ENCODE peak calls at places on chromosomes 2 and 18, in seven cellular contexts. One of them, this sample, is unnamed.

GRCh38 chr18:71630686-71631085 is 913.5 kb downstream of the CBLN2 start:
- DNase-seq in H9: no peak
- DNase-seq in GM10248: no peak
- DNase-seq in lung: no peak
- DNase-seq in ACHN: no peak
- DNase-seq in HEK293T: no peak
- DNase-seq in glomerular endothelial cell: no peak
- DNase-seq in this sample: no peak

GRCh38 chr2:237488901-237489860 is 2.1 kb downstream of the MLPH start:
- DNase-seq in HEK293T: no peak
- DNase-seq in GM10248: no peak
- DNase-seq in lung: no peak
- DNase-seq in ACHN: peak
- DNase-seq in glomerular endothelial cell: no peak
- DNase-seq in H9: no peak
- DNase-seq in this sample: peak

GRCh38 chr2:48016620-48017019 is 110.3 kb upstream of the FBXO11 start:
- DNase-seq in lung: no peak
- DNase-seq in H9: peak
- DNase-seq in ACHN: peak
- DNase-seq in HEK293T: peak
- DNase-seq in GM10248: no peak
- DNase-seq in glomerular endothelial cell: no peak
- DNase-seq in this sample: no peak

GRCh38 chr18:45478889-45479288 is 136.4 kb upstream of the SLC14A2 start:
- DNase-seq in glomerular endothelial cell: no peak
- DNase-seq in lung: no peak
- DNase-seq in H9: no peak
- DNase-seq in ACHN: no peak
- DNase-seq in HEK293T: no peak
- DNase-seq in GM10248: no peak
- DNase-seq in this sample: peak

GRCh38 chr2:171347591-171348032 is 86.2 kb downstream of the METTL8 start:
- DNase-seq in GM10248: peak
- DNase-seq in H9: no peak
- DNase-seq in HEK293T: no peak
- DNase-seq in lung: no peak
- DNase-seq in glomerular endothelial cell: no peak
- DNase-seq in ACHN: peak
- DNase-seq in this sample: no peak

GRCh38 chr2:880201-880970 is 70.3 kb upstream of the SNTG2 start:
- DNase-seq in GM10248: no peak
- DNase-seq in glomerular endothelial cell: no peak
- DNase-seq in ACHN: no peak
- DNase-seq in lung: no peak
- DNase-seq in H9: peak
- DNase-seq in HEK293T: no peak
- DNase-seq in this sample: no peak

GRCh38 chr2:16283071-16283850 is 342.9 kb downstream of the MYCN start:
- DNase-seq in ACHN: no peak
- DNase-seq in GM10248: no peak
- DNase-seq in lung: no peak
- DNase-seq in glomerular endothelial cell: no peak
- DNase-seq in H9: no peak
- DNase-seq in HEK293T: no peak
- DNase-seq in this sample: no peak

GRCh38 chr2:102114851-102115497 is 27.6 kb upstream of the IL1R1 start:
- DNase-seq in HEK293T: no peak
- DNase-seq in lung: no peak
- DNase-seq in GM10248: no peak
- DNase-seq in ACHN: no peak
- DNase-seq in H9: no peak
- DNase-seq in glomerular endothelial cell: no peak
- DNase-seq in this sample: no peak

GRCh38 chr2:167136876-167137579 is 248.7 kb downstream of the XIRP2 start:
- DNase-seq in glomerular endothelial cell: no peak
- DNase-seq in ACHN: no peak
- DNase-seq in HEK293T: no peak
- DNase-seq in GM10248: no peak
- DNase-seq in H9: no peak
- DNase-seq in lung: no peak
- DNase-seq in this sample: no peak

GRCh38 chr2:223815186-223815883 is 22.0 kb downstream of the AP1S3 start:
- DNase-seq in lung: no peak
- DNase-seq in HEK293T: peak
- DNase-seq in H9: no peak
- DNase-seq in ACHN: peak
- DNase-seq in glomerular endothelial cell: peak
- DNase-seq in GM10248: no peak
- DNase-seq in this sample: peak

GRCh38 chr2:205680067-205680466 is 2.2 kb upstream of the NRP2 start:
- DNase-seq in glomerular endothelial cell: no peak
- DNase-seq in ACHN: peak
- DNase-seq in H9: peak
- DNase-seq in HEK293T: peak
- DNase-seq in lung: peak
- DNase-seq in GM10248: peak
- DNase-seq in this sample: peak

GRCh38 chr2:69217333-69218080 is 169.5 kb downstream of the GFPT1 start:
- DNase-seq in HEK293T: no peak
- DNase-seq in GM10248: no peak
- DNase-seq in lung: no peak
- DNase-seq in H9: no peak
- DNase-seq in ACHN: no peak
- DNase-seq in glomerular endothelial cell: no peak
- DNase-seq in this sample: no peak

GRCh38 chr2:81703831-81704230 is 1399.3 kb upstream of the LRRTM1 start:
- DNase-seq in glomerular endothelial cell: no peak
- DNase-seq in lung: no peak
- DNase-seq in H9: no peak
- DNase-seq in GM10248: no peak
- DNase-seq in ACHN: no peak
- DNase-seq in HEK293T: no peak
- DNase-seq in this sample: no peak

GRCh38 chr18:23887035-23887434 is 127.5 kb upstream of the TTC39C start:
- DNase-seq in HEK293T: no peak
- DNase-seq in glomerular endothelial cell: no peak
- DNase-seq in ACHN: no peak
- DNase-seq in H9: no peak
- DNase-seq in lung: no peak
- DNase-seq in GM10248: no peak
- DNase-seq in this sample: no peak

GRCh38 chr18:44941519-44941918 is 260.8 kb downstream of the SETBP1 start:
- DNase-seq in glomerular endothelial cell: no peak
- DNase-seq in lung: no peak
- DNase-seq in H9: no peak
- DNase-seq in ACHN: no peak
- DNase-seq in HEK293T: no peak
- DNase-seq in GM10248: no peak
- DNase-seq in this sample: no peak

GRCh38 chr2:119760876-119761275 is 1.2 kb downstream of the PTPN4 start:
- DNase-seq in ACHN: peak
- DNase-seq in H9: no peak
- DNase-seq in lung: no peak
- DNase-seq in glomerular endothelial cell: no peak
- DNase-seq in GM10248: no peak
- DNase-seq in HEK293T: no peak
- DNase-seq in this sample: peak

GRCh38 chr2:47221956-47222355 is 66.8 kb upstream of the STPG4 start:
- DNase-seq in GM10248: no peak
- DNase-seq in lung: no peak
- DNase-seq in glomerular endothelial cell: peak
- DNase-seq in H9: no peak
- DNase-seq in ACHN: no peak
- DNase-seq in HEK293T: no peak
- DNase-seq in this sample: no peak

GRCh38 chr2:111909079-111909478 is 10.7 kb downstream of the MERTK start:
- DNase-seq in glomerular endothelial cell: no peak
- DNase-seq in HEK293T: no peak
- DNase-seq in lung: no peak
- DNase-seq in GM10248: no peak
- DNase-seq in H9: no peak
- DNase-seq in ACHN: peak
- DNase-seq in this sample: no peak

GRCh38 chr2:19357383-19358241 is 811 bp downstream of the OSR1 start:
- DNase-seq in HEK293T: no peak
- DNase-seq in GM10248: peak
- DNase-seq in lung: no peak
- DNase-seq in H9: no peak
- DNase-seq in glomerular endothelial cell: no peak
- DNase-seq in ACHN: peak
- DNase-seq in this sample: no peak

GRCh38 chr18:41237317-41237716 is 717.7 kb upstream of the PIK3C3 start:
- DNase-seq in lung: no peak
- DNase-seq in H9: no peak
- DNase-seq in HEK293T: no peak
- DNase-seq in GM10248: no peak
- DNase-seq in glomerular endothelial cell: no peak
- DNase-seq in ACHN: no peak
- DNase-seq in this sample: no peak

GRCh38 chr2:71679481-71679880 is 226.1 kb downstream of the DYSF start:
- DNase-seq in H9: no peak
- DNase-seq in HEK293T: no peak
- DNase-seq in lung: peak
- DNase-seq in ACHN: no peak
- DNase-seq in glomerular endothelial cell: no peak
- DNase-seq in GM10248: no peak
- DNase-seq in this sample: no peak

GRCh38 chr2:162710282-162710891 is 128.2 kb downstream of the KCNH7 start:
- DNase-seq in ACHN: no peak
- DNase-seq in glomerular endothelial cell: no peak
- DNase-seq in GM10248: no peak
- DNase-seq in H9: no peak
- DNase-seq in HEK293T: no peak
- DNase-seq in lung: no peak
- DNase-seq in this sample: peak

GRCh38 chr2:11652555-11652954 is 17.4 kb downstream of the NTSR2 start:
- DNase-seq in glomerular endothelial cell: no peak
- DNase-seq in lung: no peak
- DNase-seq in ACHN: no peak
- DNase-seq in H9: no peak
- DNase-seq in HEK293T: no peak
- DNase-seq in GM10248: no peak
- DNase-seq in this sample: no peak